ENCODE peak calls at places on chromosomes 12 and 14, in nine cellular contexts. One of them, this sample, is unnamed.

GRCh38 chr12:71584356-71584755 is 79.3 kb downstream of the ZFC3H1 start:
- DNase-seq in stimulated activated naive CD4-positive, alpha-beta T cell: no peak
- DNase-seq in gastrocnemius medialis: no peak
- DNase-seq in activated effector memory CD4-positive, alpha-beta T cell treated with Interleukin-2 at 50 U/mL for 16 hours: no peak
- DNase-seq in stimulated activated CD8-positive, alpha-beta memory T cell treated with anti-CD3 and anti-CD28 coated beads, Interleukin-4, amount 100 ng/mL, for 24 hours: no peak
- DNase-seq in C1 segment of cervical spinal cord: no peak
- DNase-seq in Right ventricle myocardium superior: no peak
- DNase-seq in activated T-cell treated with anti-CD3 and anti-CD28 coated beads for 24 hours: no peak
- DNase-seq in SHP77 treated with DMSO at 0.1 percent for 48 hours: no peak
- DNase-seq in this sample: no peak

GRCh38 chr12:74903522-74903921 is 306.1 kb downstream of the KCNC2 start:
- DNase-seq in stimulated activated naive CD4-positive, alpha-beta T cell: no peak
- DNase-seq in gastrocnemius medialis: no peak
- DNase-seq in activated effector memory CD4-positive, alpha-beta T cell treated with Interleukin-2 at 50 U/mL for 16 hours: no peak
- DNase-seq in stimulated activated CD8-positive, alpha-beta memory T cell treated with anti-CD3 and anti-CD28 coated beads, Interleukin-4, amount 100 ng/mL, for 24 hours: no peak
- DNase-seq in C1 segment of cervical spinal cord: no peak
- DNase-seq in Right ventricle myocardium superior: no peak
- DNase-seq in activated T-cell treated with anti-CD3 and anti-CD28 coated beads for 24 hours: no peak
- DNase-seq in SHP77 treated with DMSO at 0.1 percent for 48 hours: no peak
- DNase-seq in this sample: no peak

GRCh38 chr12:111600296-111600562 is 1.1 kb upstream of the ATXN2 start:
- DNase-seq in stimulated activated naive CD4-positive, alpha-beta T cell: no peak
- DNase-seq in gastrocnemius medialis: no peak
- DNase-seq in activated effector memory CD4-positive, alpha-beta T cell treated with Interleukin-2 at 50 U/mL for 16 hours: no peak
- DNase-seq in stimulated activated CD8-positive, alpha-beta memory T cell treated with anti-CD3 and anti-CD28 coated beads, Interleukin-4, amount 100 ng/mL, for 24 hours: no peak
- DNase-seq in C1 segment of cervical spinal cord: no peak
- DNase-seq in Right ventricle myocardium superior: no peak
- DNase-seq in activated T-cell treated with anti-CD3 and anti-CD28 coated beads for 24 hours: no peak
- DNase-seq in SHP77 treated with DMSO at 0.1 percent for 48 hours: no peak
- DNase-seq in this sample: no peak

GRCh38 chr14:102490456-102490855 is 19.1 kb downstream of the ANKRD9 start:
- DNase-seq in stimulated activated naive CD4-positive, alpha-beta T cell: no peak
- DNase-seq in gastrocnemius medialis: no peak
- DNase-seq in activated effector memory CD4-positive, alpha-beta T cell treated with Interleukin-2 at 50 U/mL for 16 hours: no peak
- DNase-seq in stimulated activated CD8-positive, alpha-beta memory T cell treated with anti-CD3 and anti-CD28 coated beads, Interleukin-4, amount 100 ng/mL, for 24 hours: no peak
- DNase-seq in C1 segment of cervical spinal cord: no peak
- DNase-seq in Right ventricle myocardium superior: peak; percentile 18
- DNase-seq in activated T-cell treated with anti-CD3 and anti-CD28 coated beads for 24 hours: no peak
- DNase-seq in SHP77 treated with DMSO at 0.1 percent for 48 hours: no peak
- DNase-seq in this sample: no peak

GRCh38 chr12:100437038-100437841 is 36.4 kb upstream of the NR1H4 start:
- DNase-seq in stimulated activated naive CD4-positive, alpha-beta T cell: no peak
- DNase-seq in gastrocnemius medialis: no peak
- DNase-seq in activated effector memory CD4-positive, alpha-beta T cell treated with Interleukin-2 at 50 U/mL for 16 hours: no peak
- DNase-seq in stimulated activated CD8-positive, alpha-beta memory T cell treated with anti-CD3 and anti-CD28 coated beads, Interleukin-4, amount 100 ng/mL, for 24 hours: no peak
- DNase-seq in C1 segment of cervical spinal cord: no peak
- DNase-seq in Right ventricle myocardium superior: no peak
- DNase-seq in activated T-cell treated with anti-CD3 and anti-CD28 coated beads for 24 hours: no peak
- DNase-seq in SHP77 treated with DMSO at 0.1 percent for 48 hours: no peak
- DNase-seq in this sample: no peak

GRCh38 chr12:46535907-46536306 is 163.3 kb upstream of the SLC38A2 start:
- DNase-seq in stimulated activated naive CD4-positive, alpha-beta T cell: no peak
- DNase-seq in gastrocnemius medialis: no peak
- DNase-seq in activated effector memory CD4-positive, alpha-beta T cell treated with Interleukin-2 at 50 U/mL for 16 hours: no peak
- DNase-seq in stimulated activated CD8-positive, alpha-beta memory T cell treated with anti-CD3 and anti-CD28 coated beads, Interleukin-4, amount 100 ng/mL, for 24 hours: no peak
- DNase-seq in C1 segment of cervical spinal cord: no peak
- DNase-seq in Right ventricle myocardium superior: no peak
- DNase-seq in activated T-cell treated with anti-CD3 and anti-CD28 coated beads for 24 hours: no peak
- DNase-seq in SHP77 treated with DMSO at 0.1 percent for 48 hours: no peak
- DNase-seq in this sample: no peak

GRCh38 chr14:78074546-78074945 is 95.6 kb upstream of the NRXN3 start:
- DNase-seq in stimulated activated naive CD4-positive, alpha-beta T cell: no peak
- DNase-seq in gastrocnemius medialis: no peak
- DNase-seq in activated effector memory CD4-positive, alpha-beta T cell treated with Interleukin-2 at 50 U/mL for 16 hours: no peak
- DNase-seq in stimulated activated CD8-positive, alpha-beta memory T cell treated with anti-CD3 and anti-CD28 coated beads, Interleukin-4, amount 100 ng/mL, for 24 hours: no peak
- DNase-seq in C1 segment of cervical spinal cord: no peak
- DNase-seq in Right ventricle myocardium superior: peak; percentile 45
- DNase-seq in activated T-cell treated with anti-CD3 and anti-CD28 coated beads for 24 hours: no peak
- DNase-seq in SHP77 treated with DMSO at 0.1 percent for 48 hours: no peak
- DNase-seq in this sample: no peak

GRCh38 chr12:6936642-6937480 is 6.8 kb upstream of the RNU7-1 start:
- DNase-seq in stimulated activated naive CD4-positive, alpha-beta T cell: peak; percentile 60
- DNase-seq in gastrocnemius medialis: no peak
- DNase-seq in activated effector memory CD4-positive, alpha-beta T cell treated with Interleukin-2 at 50 U/mL for 16 hours: no peak
- DNase-seq in stimulated activated CD8-positive, alpha-beta memory T cell treated with anti-CD3 and anti-CD28 coated beads, Interleukin-4, amount 100 ng/mL, for 24 hours: no peak
- DNase-seq in C1 segment of cervical spinal cord: no peak
- DNase-seq in Right ventricle myocardium superior: peak; percentile 54
- DNase-seq in activated T-cell treated with anti-CD3 and anti-CD28 coated beads for 24 hours: no peak
- DNase-seq in SHP77 treated with DMSO at 0.1 percent for 48 hours: no peak
- DNase-seq in this sample: no peak

GRCh38 chr12:80445083-80445482 is 1.0 kb downstream of the PTPRQ start:
- DNase-seq in stimulated activated naive CD4-positive, alpha-beta T cell: no peak
- DNase-seq in gastrocnemius medialis: no peak
- DNase-seq in activated effector memory CD4-positive, alpha-beta T cell treated with Interleukin-2 at 50 U/mL for 16 hours: no peak
- DNase-seq in stimulated activated CD8-positive, alpha-beta memory T cell treated with anti-CD3 and anti-CD28 coated beads, Interleukin-4, amount 100 ng/mL, for 24 hours: no peak
- DNase-seq in C1 segment of cervical spinal cord: no peak
- DNase-seq in Right ventricle myocardium superior: no peak
- DNase-seq in activated T-cell treated with anti-CD3 and anti-CD28 coated beads for 24 hours: no peak
- DNase-seq in SHP77 treated with DMSO at 0.1 percent for 48 hours: no peak
- DNase-seq in this sample: no peak